ENCODE peak calls at places on chromosome 7, in ten cellular contexts. T is NCI-H460; R is uterus; Z is kidney epithelial cell; F is activated naive CD4-positive, alpha-beta T cell treated with anti-CD3 and anti-CD28 coated beads for 36 hours; N is NCI-H146; H is H7; U is IMR-90; S is CD4-positive, alpha-beta T cell; O is mesenchymal stem cell. M is an unnamed sample.

GRCh38 chr7:96388620-96389383 is 66.9 kb upstream of the SLC25A13 start:
- DNase-seq in F (no peak), T (no peak), U (peak; percentile 84), H (no peak), N (no peak), O (peak; percentile 81), S (no peak), R (no peak), Z (no peak), M (peak; percentile 83)

GRCh38 chr7:94620703-94621118 is 35.2 kb downstream of the SGCE start:
- DNase-seq in T (peak; percentile 21), R (peak; percentile 50), H (peak; percentile 3), F (peak; percentile 72), O (peak; percentile 96), N (peak; percentile 4), S (no peak), Z (peak; percentile 95), U (peak; percentile 91), M (peak; percentile 94)

GRCh38 chr7:2785071-2785500 is 59.0 kb downstream of the GNA12 start:
- DNase-seq in O (peak; percentile 59), S (no peak), R (no peak), N (no peak), H (no peak), T (peak; percentile 80), U (peak; percentile 63), F (no peak), Z (peak; percentile 95), M (no peak)

GRCh38 chr7:17058568-17058967 is 176.8 kb upstream of the AGR3 start:
- DNase-seq in N (no peak), F (no peak), O (no peak), S (no peak), R (no peak), U (peak; percentile 55), H (no peak), T (no peak), Z (no peak), M (no peak)

GRCh38 chr7:50584793-50585399 is 19.7 kb upstream of the DDC start:
- DNase-seq in H (no peak), S (no peak), R (no peak), U (no peak), Z (peak; percentile 12), O (no peak), F (no peak), N (no peak), T (no peak), M (no peak)

GRCh38 chr7:73354196-73354595 is 26.2 kb downstream of the FKBP6 start:
- DNase-seq in H (no peak), T (no peak), U (no peak), O (no peak), F (no peak), R (no peak), S (no peak), Z (no peak), N (no peak), M (no peak)

GRCh38 chr7:32506266-32507054 is 11.2 kb downstream of the AVL9 start:
- DNase-seq in Z (peak; percentile 85), R (no peak), T (no peak), O (peak; percentile 95), S (no peak), N (no peak), F (peak; percentile 50), U (peak; percentile 90), H (no peak), M (peak; percentile 96)

GRCh38 chr7:151871189-151871735 is 5.7 kb downstream of the PRKAG2 start:
- DNase-seq in R (no peak), N (no peak), U (no peak), F (no peak), S (no peak), Z (no peak), H (no peak), O (no peak), T (no peak), M (no peak)

GRCh38 chr7:151727579-151728285 is 149.2 kb downstream of the PRKAG2 start:
- DNase-seq in H (peak; percentile 76), T (peak; percentile 87), R (peak; percentile 92), O (peak; percentile 97), Z (peak; percentile 97), N (no peak), U (peak; percentile 97), S (peak; percentile 45), F (peak; percentile 82), M (peak; percentile 91)

GRCh38 chr7:126727930-126728331 is 524.8 kb downstream of the GRM8 start:
- DNase-seq in N (no peak), U (no peak), T (peak; percentile 32), O (peak; percentile 62), S (no peak), F (peak; percentile 10), R (no peak), H (no peak), Z (peak; percentile 5), M (peak; percentile 44)

GRCh38 chr7:101952355-101953247 is 135.2 kb downstream of the CUX1 start:
- DNase-seq in N (no peak), Z (no peak), H (no peak), R (peak; percentile 63), U (peak; percentile 93), F (peak; percentile 10), T (no peak), O (peak; percentile 97), S (no peak), M (peak; percentile 92)